ENCODE peak calls at places on chromosomes 7 and 10, in nine cellular contexts. D, H, N, Q, U, G, C, O and T are unnamed samples.

GRCh38 chr7:108181073-108181985 is 51.2 kb upstream of the LAMB4 start:
- DNase-seq in N (peak; percentile 51), H (peak; percentile 81), Q (peak; percentile 17), G (no peak), C (peak; percentile 57), O (no peak), U (no peak), D (no peak), T (peak; percentile 43)

GRCh38 chr7:152574892-152575511 is 100.9 kb downstream of the XRCC2 start:
- DNase-seq in Q (peak; percentile 3), D (no peak), H (no peak), U (no peak), C (no peak), O (no peak), G (no peak), N (no peak), T (no peak)

GRCh38 chr7:21071570-21071969 is 284.9 kb upstream of the SP8 start:
- DNase-seq in D (no peak), N (peak; percentile 30), Q (no peak), U (no peak), O (no peak), H (no peak), G (no peak), C (no peak), T (no peak)

GRCh38 chr7:93861325-93861949 is 29.1 kb downstream of the TFPI2 start:
- DNase-seq in N (no peak), D (no peak), O (no peak), G (no peak), Q (no peak), U (no peak), H (no peak), C (no peak), T (no peak)

GRCh38 chr7:8499128-8499527 is 65.7 kb downstream of the NXPH1 start:
- DNase-seq in Q (no peak), C (no peak), O (no peak), U (no peak), N (no peak), H (no peak), D (no peak), G (no peak), T (no peak)

GRCh38 chr7:12770227-12770975 is 83.0 kb downstream of the ARL4A start:
- DNase-seq in D (no peak), H (no peak), C (no peak), Q (peak; percentile 48), O (peak; percentile 49), G (peak; percentile 72), U (no peak), N (no peak), T (no peak)

GRCh38 chr7:116195451-116195850 is 14.9 kb upstream of the TES start:
- DNase-seq in D (no peak), Q (no peak), C (no peak), O (no peak), N (no peak), H (peak; percentile 92), U (no peak), G (no peak), T (no peak)

GRCh38 chr7:3310884-3311283 is 9.8 kb downstream of the SDK1 start:
- DNase-seq in Q (no peak), U (no peak), H (no peak), D (no peak), N (no peak), G (no peak), C (no peak), O (no peak), T (no peak)

GRCh38 chr7:132557489-132558044 is 18.7 kb downstream of the PLXNA4 start:
- DNase-seq in Q (no peak), C (no peak), U (no peak), H (peak; percentile 25), O (no peak), D (no peak), G (no peak), N (no peak), T (no peak)

GRCh38 chr7:33108931-33109757 is at the start of gene RP9:
- DNase-seq in U (peak; percentile 83), Q (peak; percentile 66), G (peak; percentile 76), H (peak; percentile 51), N (peak; percentile 92), D (peak; percentile 78), C (peak; percentile 99), O (peak; percentile 64), T (no peak)

GRCh38 chr7:33109758-33110238 is 594 bp upstream of the RP9 start:
- DNase-seq in D (no peak), N (no peak), Q (no peak), G (no peak), H (peak; percentile 36), U (peak; percentile 55), O (no peak), C (peak; percentile 53), T (no peak)

GRCh38 chr7:33107136-33108066 is 1.8 kb downstream of the RP9 start:
- DNase-seq in C (peak; percentile 62), H (peak; percentile 64), Q (peak; percentile 59), D (no peak), N (peak; percentile 59), O (peak; percentile 10), G (no peak), U (peak; percentile 78), T (no peak)

GRCh38 chr7:33111614-33112013 is 2.4 kb upstream of the RP9 start:
- DNase-seq in O (no peak), N (no peak), D (no peak), U (no peak), C (no peak), H (no peak), G (no peak), Q (no peak), T (no peak)

DNA sequence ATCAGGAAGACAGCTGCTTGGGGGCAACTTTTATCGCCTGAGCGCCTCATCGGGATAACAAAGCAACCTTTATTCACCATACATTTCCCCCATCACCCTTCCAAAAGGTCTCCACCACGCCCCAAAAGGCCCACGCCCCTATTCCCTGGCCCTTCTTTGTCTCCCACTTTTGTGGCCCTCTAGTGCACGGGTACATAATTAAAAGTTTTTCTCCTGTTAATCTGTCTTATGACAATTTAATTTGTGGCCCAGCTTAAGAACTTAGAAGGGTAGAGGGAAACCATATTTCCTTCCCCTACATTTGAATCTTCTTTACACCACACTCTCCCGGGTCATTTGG is 643 bp downstream of the RP9 start:
- DNase-seq in Q (peak; percentile 16), N (no peak), C (peak; percentile 42), G (no peak), U (no peak), D (no peak), H (no peak), O (no peak), T (no peak)
- TF ChIP-seq CTCF in Q (no peak), N (peak; percentile 18), C (peak; percentile 40), G (peak; percentile 13), U (no peak), D (no peak), H (no peak), O (no peak), T (no peak)

GRCh38 chr10:94123253-94123995 is 129.7 kb downstream of the PLCE1 start:
- DNase-seq in Q (no peak), O (no peak), C (no peak), N (peak; percentile 41), H (peak; percentile 92), U (no peak), D (no peak), G (no peak), T (no peak)
- H3K4me3 ChIP-seq in Q (no peak overlapping the region), O (no peak overlapping the region), C (no peak overlapping the region), N (no peak overlapping the region), H (no peak overlapping the region), U (no peak overlapping the region), D (no peak overlapping the region), G (no peak overlapping the region), T (no peak overlapping the region)

DNA sequence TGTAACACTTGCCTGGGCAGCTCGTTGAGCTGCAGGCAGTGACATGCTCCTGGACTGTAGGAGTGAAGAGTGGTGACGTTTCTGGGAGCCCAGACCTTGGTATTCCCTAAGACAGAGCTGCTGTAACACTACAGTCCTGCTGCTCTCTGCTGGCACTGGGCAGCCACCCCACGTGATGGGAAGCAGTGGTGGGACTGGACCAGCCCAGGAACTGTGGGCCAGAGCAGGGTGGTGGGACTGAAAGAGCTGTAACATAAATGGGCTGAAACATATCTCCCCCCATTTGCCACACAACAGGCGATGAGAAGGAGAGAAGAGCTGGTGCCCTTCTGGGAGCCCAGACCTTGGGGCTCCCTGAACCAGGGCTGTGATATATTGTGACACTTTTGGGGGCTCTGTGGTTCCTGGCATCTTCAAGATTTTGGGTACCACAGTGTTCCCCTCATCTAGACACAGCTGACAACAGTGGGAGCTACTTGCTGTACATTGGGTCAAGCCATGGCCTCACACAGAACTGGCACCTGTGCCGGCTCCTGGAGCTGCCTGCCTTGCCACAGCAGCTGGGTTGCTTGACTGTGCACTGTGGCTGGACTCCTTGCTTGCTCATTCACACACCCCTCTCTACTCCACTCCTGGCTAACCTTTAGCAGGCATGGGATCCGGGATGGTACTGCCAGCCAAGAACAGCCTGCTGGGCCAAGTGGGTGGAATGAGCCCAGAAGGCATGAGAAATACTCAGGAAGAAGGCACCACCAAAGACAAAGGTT is 161.3 kb upstream of the PCDH15 start:
- DNase-seq in Q (no peak), N (no peak), O (no peak), D (no peak), H (no peak), G (no peak), U (no peak), C (no peak), T (no peak)
- TF ChIP-seq CTCF in Q (no peak), N (no peak), O (no peak), D (no peak), H (no peak), G (no peak), U (no peak), C (no peak), T (no peak)

GRCh38 chr10:132517951-132518521 is 19.6 kb upstream of the INPP5A start:
- DNase-seq in Q (no peak), U (peak; percentile 43), H (no peak), D (peak; percentile 40), O (no peak), C (no peak), G (peak; percentile 56), N (peak; percentile 73), T (no peak)
- H3K4me3 ChIP-seq in Q (no peak overlapping the region), U (no peak overlapping the region), H (no peak overlapping the region), D (peak overlapping the region; percentile 27), O (no peak overlapping the region), C (no peak overlapping the region), G (no peak overlapping the region), N (peak overlapping the region; percentile 29), T (no peak overlapping the region)

DNA sequence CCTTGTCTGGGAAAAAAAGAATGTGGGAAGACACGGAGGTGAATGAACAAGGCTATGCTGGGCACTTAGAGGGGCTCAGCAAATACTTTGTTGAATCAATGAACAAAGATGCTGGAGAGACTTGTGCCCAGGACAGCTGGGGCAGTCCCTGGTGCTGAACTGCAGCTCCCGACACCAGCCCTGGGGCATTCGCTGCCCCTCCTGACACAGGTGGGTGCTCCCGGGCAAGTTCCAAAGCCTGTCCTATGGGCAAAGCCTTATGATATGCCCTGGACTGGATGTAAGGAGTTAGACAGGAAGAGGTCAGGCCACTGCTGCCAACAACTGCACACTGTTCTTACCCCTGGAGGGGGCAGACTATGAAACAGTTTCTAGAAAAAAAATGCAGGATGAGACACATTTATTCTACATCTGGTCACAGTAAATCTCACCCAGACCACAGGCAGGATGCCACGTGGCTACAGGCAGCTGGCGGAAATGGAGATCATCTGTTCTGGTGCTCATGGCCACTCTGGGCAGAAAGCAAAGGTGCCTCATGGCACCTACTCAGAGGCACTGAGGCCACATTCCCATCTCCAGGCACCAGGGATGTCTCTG is 21.9 kb upstream of the FRAT2 start:
- DNase-seq in Q (no peak), U (no peak), G (no peak), C (no peak), O (no peak), N (no peak), H (no peak), D (no peak), T (peak; percentile 61)
- TF ChIP-seq CTCF in Q (no peak), U (no peak), G (no peak), C (no peak), O (no peak), N (no peak), H (no peak), D (no peak), T (peak; percentile 12)

GRCh38 chr7:23475579-23475844 is 5.2 kb upstream of the IGF2BP3 start:
- DNase-seq in D (no peak), O (no peak), U (no peak), G (no peak), N (no peak), Q (no peak), H (no peak), C (no peak), T (no peak)
- H3K4me3 ChIP-seq in D (no peak overlapping the region), O (no peak overlapping the region), U (no peak overlapping the region), G (no peak overlapping the region), N (peak overlapping the region; percentile 72), Q (no peak overlapping the region), H (no peak overlapping the region), C (peak overlapping the region; percentile 88), T (no peak overlapping the region)